ENCODE peak calls at places on chromosomes 16 and 17, in ten cellular contexts. One of them, this sample, is unnamed.

GRCh38 chr17:50219939-50220465 is 18.6 kb upstream of the COL1A1 start:
- DNase-seq in activated naive CD8-positive, alpha-beta T cell treated with anti-CD3 and anti-CD28 coated beads for 36 hours: no peak
- DNase-seq in iPS-NIHi11: no peak
- DNase-seq in thoracic aorta: no peak
- DNase-seq in GM04504: no peak
- DNase-seq in activated T-cell treated with anti-CD3 and anti-CD28 coated beads, Interleukin-2, amount 50 U/mL, for 4 hours: no peak
- DNase-seq in CD4-positive, alpha-beta T cell: no peak
- DNase-seq in COR-L47: no peak
- DNase-seq in BJ: no peak
- DNase-seq in RPMI8226: no peak
- DNase-seq in this sample: peak

GRCh38 chr17:67218385-67218950 is 26.5 kb downstream of the HELZ start:
- DNase-seq in thoracic aorta: no peak
- DNase-seq in BJ: no peak
- DNase-seq in activated naive CD8-positive, alpha-beta T cell treated with anti-CD3 and anti-CD28 coated beads for 36 hours: no peak
- DNase-seq in GM04504: no peak
- DNase-seq in RPMI8226: no peak
- DNase-seq in activated T-cell treated with anti-CD3 and anti-CD28 coated beads, Interleukin-2, amount 50 U/mL, for 4 hours: no peak
- DNase-seq in COR-L47: no peak
- DNase-seq in CD4-positive, alpha-beta T cell: no peak
- DNase-seq in iPS-NIHi11: no peak
- DNase-seq in this sample: peak

GRCh38 chr17:9937164-9937835 is 32.2 kb upstream of the RCVRN start:
- DNase-seq in activated T-cell treated with anti-CD3 and anti-CD28 coated beads, Interleukin-2, amount 50 U/mL, for 4 hours: no peak
- DNase-seq in thoracic aorta: no peak
- DNase-seq in COR-L47: no peak
- DNase-seq in BJ: no peak
- DNase-seq in GM04504: peak
- DNase-seq in iPS-NIHi11: no peak
- DNase-seq in activated naive CD8-positive, alpha-beta T cell treated with anti-CD3 and anti-CD28 coated beads for 36 hours: no peak
- DNase-seq in RPMI8226: no peak
- DNase-seq in CD4-positive, alpha-beta T cell: no peak
- DNase-seq in this sample: no peak

GRCh38 chr17:65856865-65857264 is 295.4 kb upstream of the AXIN2 start:
- DNase-seq in activated naive CD8-positive, alpha-beta T cell treated with anti-CD3 and anti-CD28 coated beads for 36 hours: no peak
- DNase-seq in BJ: peak
- DNase-seq in activated T-cell treated with anti-CD3 and anti-CD28 coated beads, Interleukin-2, amount 50 U/mL, for 4 hours: no peak
- DNase-seq in CD4-positive, alpha-beta T cell: no peak
- DNase-seq in thoracic aorta: no peak
- DNase-seq in COR-L47: no peak
- DNase-seq in iPS-NIHi11: no peak
- DNase-seq in GM04504: peak
- DNase-seq in RPMI8226: no peak
- DNase-seq in this sample: no peak

GRCh38 chr17:64399071-64399766 is 8.6 kb upstream of the PECAM1 start:
- DNase-seq in GM04504: no peak
- DNase-seq in COR-L47: no peak
- DNase-seq in activated naive CD8-positive, alpha-beta T cell treated with anti-CD3 and anti-CD28 coated beads for 36 hours: no peak
- DNase-seq in iPS-NIHi11: no peak
- DNase-seq in CD4-positive, alpha-beta T cell: no peak
- DNase-seq in activated T-cell treated with anti-CD3 and anti-CD28 coated beads, Interleukin-2, amount 50 U/mL, for 4 hours: no peak
- DNase-seq in thoracic aorta: no peak
- DNase-seq in RPMI8226: no peak
- DNase-seq in BJ: no peak
- DNase-seq in this sample: peak

GRCh38 chr16:3861808-3862451 is 18.6 kb downstream of the CREBBP start:
- DNase-seq in activated naive CD8-positive, alpha-beta T cell treated with anti-CD3 and anti-CD28 coated beads for 36 hours: no peak
- DNase-seq in thoracic aorta: no peak
- DNase-seq in BJ: no peak
- DNase-seq in iPS-NIHi11: no peak
- DNase-seq in COR-L47: no peak
- DNase-seq in RPMI8226: no peak
- DNase-seq in GM04504: no peak
- DNase-seq in activated T-cell treated with anti-CD3 and anti-CD28 coated beads, Interleukin-2, amount 50 U/mL, for 4 hours: no peak
- DNase-seq in CD4-positive, alpha-beta T cell: no peak
- DNase-seq in this sample: no peak

GRCh38 chr17:56870163-56870651 is 36.3 kb downstream of the DGKE start:
- DNase-seq in RPMI8226: no peak
- DNase-seq in COR-L47: no peak
- DNase-seq in activated naive CD8-positive, alpha-beta T cell treated with anti-CD3 and anti-CD28 coated beads for 36 hours: no peak
- DNase-seq in CD4-positive, alpha-beta T cell: no peak
- DNase-seq in iPS-NIHi11: no peak
- DNase-seq in BJ: no peak
- DNase-seq in thoracic aorta: no peak
- DNase-seq in activated T-cell treated with anti-CD3 and anti-CD28 coated beads, Interleukin-2, amount 50 U/mL, for 4 hours: no peak
- DNase-seq in GM04504: no peak
- DNase-seq in this sample: no peak

GRCh38 chr17:69809331-69809730 is 265.7 kb upstream of the KCNJ16 start:
- DNase-seq in activated T-cell treated with anti-CD3 and anti-CD28 coated beads, Interleukin-2, amount 50 U/mL, for 4 hours: no peak
- DNase-seq in COR-L47: no peak
- DNase-seq in iPS-NIHi11: no peak
- DNase-seq in activated naive CD8-positive, alpha-beta T cell treated with anti-CD3 and anti-CD28 coated beads for 36 hours: no peak
- DNase-seq in CD4-positive, alpha-beta T cell: no peak
- DNase-seq in BJ: no peak
- DNase-seq in RPMI8226: no peak
- DNase-seq in thoracic aorta: no peak
- DNase-seq in GM04504: no peak
- DNase-seq in this sample: peak

GRCh38 chr17:74836191-74836590 is 23.5 kb downstream of the GRIN2C start:
- DNase-seq in RPMI8226: no peak
- DNase-seq in thoracic aorta: no peak
- DNase-seq in BJ: no peak
- DNase-seq in CD4-positive, alpha-beta T cell: no peak
- DNase-seq in GM04504: no peak
- DNase-seq in activated T-cell treated with anti-CD3 and anti-CD28 coated beads, Interleukin-2, amount 50 U/mL, for 4 hours: no peak
- DNase-seq in iPS-NIHi11: no peak
- DNase-seq in activated naive CD8-positive, alpha-beta T cell treated with anti-CD3 and anti-CD28 coated beads for 36 hours: no peak
- DNase-seq in COR-L47: no peak
- DNase-seq in this sample: no peak

GRCh38 chr17:30021708-30022317 is 80.4 kb downstream of the EFCAB5 start:
- DNase-seq in BJ: no peak
- DNase-seq in iPS-NIHi11: peak
- DNase-seq in thoracic aorta: no peak
- DNase-seq in GM04504: peak
- DNase-seq in RPMI8226: peak
- DNase-seq in COR-L47: peak
- DNase-seq in activated naive CD8-positive, alpha-beta T cell treated with anti-CD3 and anti-CD28 coated beads for 36 hours: peak
- DNase-seq in CD4-positive, alpha-beta T cell: no peak
- DNase-seq in activated T-cell treated with anti-CD3 and anti-CD28 coated beads, Interleukin-2, amount 50 U/mL, for 4 hours: peak
- DNase-seq in this sample: peak